ENCODE peak calls at places on chromosomes 2 and 18, in four cellular contexts. H is brain microvascular endothelial cell, L is endothelial cell, T is NB4. I is an unnamed sample.

GRCh38 chr2:29733945-29734344 is 187.4 kb downstream of the ALK start:
- DNase-seq in H (no peak), L (no peak), T (no peak), I (no peak)

GRCh38 chr2:143939976-143940375 is 579.9 kb downstream of the ZEB2 start:
- DNase-seq in H (no peak), L (no peak), T (no peak), I (no peak)

GRCh38 chr2:128270306-128271185 is 48.1 kb downstream of the HS6ST1 start:
- DNase-seq in H (no peak), L (no peak), T (no peak), I (no peak)

GRCh38 chr2:23679044-23679443 is 247.9 kb downstream of the ATAD2B start:
- DNase-seq in H (no peak), L (no peak), T (no peak), I (no peak)

GRCh38 chr2:207840101-207840500 is 70.4 kb upstream of the FZD5 start:
- DNase-seq in H (no peak), L (no peak), T (no peak), I (no peak)

GRCh38 chr2:118386636-118387302 is 298.5 kb downstream of the INSIG2 start:
- DNase-seq in H (peak; percentile 72), L (no peak), T (no peak), I (no peak)

GRCh38 chr2:66317268-66317899 is 117.5 kb upstream of the MEIS1 start:
- DNase-seq in H (no peak), L (no peak), T (no peak), I (no peak)

GRCh38 chr18:63515279-63515678 is 26.9 kb upstream of the SERPINB12 start:
- DNase-seq in H (no peak), L (no peak), T (peak; percentile 6), I (no peak)

GRCh38 chr2:86675611-86676015 is 44.5 kb upstream of the RMND5A start:
- DNase-seq in H (no peak), L (no peak), T (no peak), I (no peak)

GRCh38 chr2:235149240-235149641 is 197.4 kb downstream of the SH3BP4 start:
- DNase-seq in H (no peak), L (no peak), T (no peak), I (no peak)

GRCh38 chr2:8642332-8643078 is 39.4 kb upstream of the ID2 start:
- DNase-seq in H (no peak), L (no peak), T (no peak), I (no peak)

GRCh38 chr2:8643996-8644356 is 37.9 kb upstream of the ID2 start:
- DNase-seq in H (no peak), L (no peak), T (no peak), I (no peak)

GRCh38 chr2:8645176-8645831 is 36.6 kb upstream of the ID2 start:
- DNase-seq in H (no peak), L (no peak), T (no peak), I (no peak)

GRCh38 chr2:8643238-8643995 is 38.4 kb upstream of the ID2 start:
- DNase-seq in H (no peak), L (no peak), T (no peak), I (no peak)

GRCh38 chr2:8644605-8645175 is 37.2 kb upstream of the ID2 start:
- DNase-seq in H (no peak), L (no peak), T (peak; percentile 96), I (no peak)
- TF ChIP-seq CTCF in H (peak; percentile 36), L (peak; percentile 16), T (peak; percentile 12), I (no peak)

GRCh38 chr2:70784320-70784719 is 6.1 kb downstream of the FIGLA start:
- DNase-seq in H (no peak), L (no peak), T (no peak), I (no peak)

GRCh38 chr2:70779911-70780580 is 10.4 kb downstream of the FIGLA start:
- DNase-seq in H (no peak), L (no peak), T (no peak), I (no peak)

GRCh38 chr2:70790079-70790963 is at the start of gene FIGLA:
- DNase-seq in H (no peak), L (peak; percentile 45), T (no peak), I (peak; percentile 5)

GRCh38 chr2:70789304-70790078 is 952 bp downstream of the FIGLA start:
- DNase-seq in H (peak; percentile 45), L (peak; percentile 82), T (peak; percentile 82), I (peak; percentile 87)

DNA sequence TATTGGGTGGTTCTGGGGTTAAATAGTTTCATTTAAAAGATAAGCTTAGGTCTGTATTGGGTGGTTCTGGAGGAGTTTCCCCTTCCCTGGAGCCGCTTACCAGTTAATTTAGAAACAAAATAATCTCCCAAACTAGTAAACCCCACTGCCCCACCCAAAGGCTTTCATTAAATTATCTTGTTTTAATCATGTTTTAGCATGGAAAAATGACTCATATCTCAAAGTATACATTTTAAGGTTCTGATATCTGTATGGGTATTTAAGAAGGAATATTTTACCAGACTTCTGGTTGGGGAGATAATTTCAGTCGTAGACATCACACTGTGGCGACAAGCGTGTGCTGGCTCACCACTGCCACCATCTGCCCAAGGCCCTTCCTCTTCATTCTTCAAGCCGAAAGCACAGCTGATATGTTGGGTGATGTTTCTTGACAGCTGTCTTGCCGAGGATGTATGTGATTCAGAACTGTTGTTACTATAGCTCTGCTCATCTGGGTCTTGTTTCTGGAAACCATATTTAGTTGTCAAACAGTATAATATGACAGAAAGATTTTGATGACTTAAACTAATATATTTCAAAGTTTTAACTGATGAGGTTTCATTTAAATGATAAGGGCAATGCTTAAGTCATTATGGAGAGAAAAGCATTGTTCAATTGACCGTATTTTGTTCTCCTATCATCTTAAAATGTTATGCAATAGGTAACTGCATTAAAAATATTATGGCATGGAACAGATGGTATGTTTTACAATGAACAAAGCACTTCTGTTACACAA is 5.1 kb downstream of the FIGLA start:
- DNase-seq in H (peak; percentile 12), L (peak; percentile 40), T (peak; percentile 78), I (peak; percentile 78)
- TF ChIP-seq CTCF in H (peak; percentile 66), L (no peak), T (peak; percentile 82), I (peak; percentile 66)

GRCh38 chr2:19312949-19313348 is 45.5 kb downstream of the OSR1 start:
- DNase-seq in H (peak; percentile 55), L (peak; percentile 22), T (peak; percentile 30), I (no peak)
- TF ChIP-seq CTCF in H (peak; percentile 75), L (peak; percentile 41), T (peak; percentile 31), I (no peak)

GRCh38 chr2:109385506-109385905 is 228.3 kb downstream of the SEPTIN10 start:
- DNase-seq in H (no peak), L (no peak), T (no peak), I (no peak)

GRCh38 chr2:109384308-109385271 is 229.2 kb downstream of the SEPTIN10 start:
- DNase-seq in H (no peak), L (no peak), T (peak; percentile 57), I (no peak)

GRCh38 chr2:109388018-109388417 is 225.7 kb downstream of the SEPTIN10 start:
- DNase-seq in H (no peak), L (no peak), T (no peak), I (no peak)

GRCh38 chr2:109387221-109387735 is 226.5 kb downstream of the SEPTIN10 start:
- DNase-seq in H (no peak), L (no peak), T (no peak), I (no peak)

DNA sequence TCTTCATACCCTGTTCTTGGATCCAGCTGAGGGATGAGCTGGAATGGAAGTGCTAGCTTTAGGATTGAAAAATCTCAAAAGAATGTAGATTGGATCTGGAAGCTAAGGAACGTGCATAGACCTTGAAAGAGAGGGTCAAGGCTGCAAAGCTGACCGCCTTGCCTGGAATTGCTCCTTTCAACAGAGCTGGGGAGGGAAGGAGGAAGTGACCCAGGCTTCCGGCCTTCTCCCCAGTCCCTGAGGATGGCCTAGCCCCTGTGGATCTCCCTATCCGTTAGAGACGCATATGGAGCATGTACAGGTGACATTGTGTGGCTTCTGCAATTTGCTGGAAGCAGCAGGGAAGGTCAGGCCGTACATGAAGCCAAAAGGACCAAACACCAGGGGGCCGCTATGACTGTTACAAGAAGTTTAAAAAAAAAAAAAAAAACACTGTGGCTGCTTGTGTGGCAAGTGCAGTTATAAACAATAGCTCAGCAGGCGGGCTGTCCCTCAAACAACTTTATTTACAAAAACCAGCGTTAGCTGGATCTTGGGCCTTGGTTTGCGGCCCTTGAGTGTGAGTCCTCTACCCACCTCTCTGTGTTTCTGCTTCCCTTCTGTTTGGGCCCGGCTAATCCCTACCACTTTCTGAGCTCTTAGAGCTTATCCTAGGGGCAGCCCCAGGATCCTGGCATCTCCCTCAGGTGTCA is 227.6 kb downstream of the SEPTIN10 start:
- DNase-seq in H (no peak), L (no peak), T (no peak), I (no peak)
- TF ChIP-seq CTCF in H (peak; percentile 40), L (no peak), T (no peak), I (no peak)